ENCODE peak calls at places on chromosomes 1 and 21, in eight cellular contexts. O, M, K, E, L, X, N and J are unnamed samples.

GRCh38 chr1:185759061-185759460 is 24.9 kb downstream of the HMCN1 start:
- DNase-seq in O (no peak), M (no peak), K (no peak), E (no peak), L (no peak), X (no peak), N (no peak), J (no peak)

GRCh38 chr1:12539705-12540579 is 78.1 kb downstream of the DHRS3 start:
- DNase-seq in O (no peak), M (peak; percentile 61), K (no peak), E (no peak), L (peak; percentile 62), X (peak; percentile 96), N (peak; percentile 80), J (no peak)

GRCh38 chr1:92902406-92902744 is 58.9 kb downstream of the DIPK1A start:
- DNase-seq in O (no peak), M (no peak), K (no peak), E (no peak), L (no peak), X (no peak), N (no peak), J (no peak)

GRCh38 chr1:39385067-39385988 is 106.1 kb upstream of the BMP8A start:
- DNase-seq in O (no peak), M (no peak), K (no peak), E (no peak), L (no peak), X (no peak), N (no peak), J (no peak)

GRCh38 chr1:112614460-112615065 is 4.4 kb downstream of the ST7L start:
- DNase-seq in O (no peak), M (no peak), K (peak; percentile 54), E (peak; percentile 20), L (peak; percentile 21), X (no peak), N (no peak), J (no peak)

GRCh38 chr1:18110968-18111367 is 3.4 kb downstream of the IGSF21 start:
- DNase-seq in O (peak; percentile 24), M (no peak), K (no peak), E (no peak), L (no peak), X (no peak), N (peak; percentile 56), J (no peak)

GRCh38 chr1:50697440-50698421 is 262.3 kb downstream of the FAF1 start:
- DNase-seq in O (no peak), M (no peak), K (no peak), E (no peak), L (no peak), X (no peak), N (no peak), J (no peak)

GRCh38 chr1:10074059-10074854 is 41.5 kb downstream of the UBE4B start:
- DNase-seq in O (peak; percentile 65), M (peak; percentile 42), K (no peak), E (peak; percentile 23), L (peak; percentile 95), X (peak; percentile 86), N (no peak), J (peak; percentile 76)

GRCh38 chr1:77643456-77643855 is 39.0 kb downstream of the ZZZ3 start:
- DNase-seq in O (no peak), M (no peak), K (no peak), E (no peak), L (no peak), X (no peak), N (no peak), J (no peak)

GRCh38 chr1:201299968-201300367 is 16.7 kb downstream of the PKP1 start:
- DNase-seq in O (no peak), M (peak; percentile 73), K (no peak), E (no peak), L (no peak), X (no peak), N (no peak), J (no peak)

GRCh38 chr1:6348511-6349191 is 44.9 kb downstream of the ACOT7 start:
- DNase-seq in O (no peak), M (no peak), K (no peak), E (peak; percentile 44), L (no peak), X (no peak), N (peak; percentile 78), J (no peak)

GRCh38 chr1:155135416-155136197 is at the start of gene SLC50A1:
- DNase-seq in O (peak; percentile 96), M (peak; percentile 93), K (peak; percentile 92), E (peak; percentile 93), L (peak; percentile 91), X (peak; percentile 67), N (peak; percentile 97), J (peak; percentile 96)
- TF ChIP-seq CTCF in O (peak; percentile 8), M (no peak), K (peak; percentile 16), E (peak; percentile 8), L (no peak), X (no peak), N (peak; percentile 8), J (no peak)

GRCh38 chr1:229895605-229896004 is 171.4 kb upstream of the GALNT2 start:
- DNase-seq in O (no peak), M (no peak), K (no peak), E (no peak), L (no peak), X (no peak), N (no peak), J (no peak)
- TF ChIP-seq CTCF in O (no peak), M (no peak), K (no peak), E (no peak), L (no peak), X (no peak), N (no peak), J (no peak)

GRCh38 chr1:25217598-25218232 is 14.6 kb downstream of the SYF2 start:
- DNase-seq in O (no peak), M (no peak), K (no peak), E (no peak), L (no peak), X (no peak), N (no peak), J (no peak)
- TF ChIP-seq CTCF in O (no peak), M (no peak), K (peak; percentile 29), E (no peak), L (no peak), X (no peak), N (no peak), J (no peak)

DNA sequence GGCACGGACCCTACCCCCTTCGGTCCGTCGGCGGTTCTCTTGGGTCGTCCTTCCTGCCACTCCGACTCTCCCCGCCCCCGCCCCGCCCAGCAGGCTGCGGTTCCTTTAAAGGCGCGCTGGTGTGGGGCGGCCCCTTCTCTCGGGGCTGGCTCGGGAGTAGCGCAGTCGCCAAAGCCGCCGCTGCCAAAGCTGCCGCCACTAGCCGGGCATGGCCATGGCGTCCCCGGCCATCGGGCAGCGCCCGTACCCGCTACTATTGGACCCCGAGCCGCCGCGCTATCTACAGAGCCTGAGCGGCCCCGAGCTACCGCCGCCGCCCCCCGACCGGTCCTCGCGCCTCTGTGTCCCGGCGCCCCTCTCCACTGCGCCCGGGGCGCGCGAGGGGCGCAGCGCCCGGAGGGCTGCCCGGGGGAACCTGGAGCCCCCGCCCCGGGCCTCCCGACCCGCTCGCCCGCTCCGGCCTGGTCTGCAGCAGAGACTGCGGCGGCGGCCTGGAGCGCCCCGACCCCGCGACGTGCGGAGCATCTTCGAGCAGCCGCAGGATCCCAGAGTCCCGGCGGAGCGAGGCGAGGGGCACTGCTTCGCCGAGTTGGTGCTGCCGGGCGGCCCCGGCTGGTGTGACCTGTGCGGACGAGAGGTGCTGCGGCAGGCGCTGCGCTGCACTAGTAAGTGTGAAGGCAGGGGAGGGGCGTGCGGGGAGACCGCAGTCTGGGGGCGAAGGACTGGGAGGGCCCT is at the start of gene RASSF5:
- DNase-seq in O (peak; percentile 84), M (peak; percentile 89), K (no peak), E (peak; percentile 53), L (peak; percentile 55), X (no peak), N (peak; percentile 89), J (peak; percentile 94)
- TF ChIP-seq CTCF in O (no peak), M (no peak), K (no peak), E (no peak), L (no peak), X (no peak), N (no peak), J (no peak)

GRCh38 chr1:165152727-165153126 is 203.8 kb downstream of the LMX1A start:
- DNase-seq in O (no peak), M (no peak), K (no peak), E (no peak), L (no peak), X (no peak), N (no peak), J (no peak)
- TF ChIP-seq CTCF in O (no peak), M (no peak), K (no peak), E (no peak), L (no peak), X (no peak), N (no peak), J (no peak)

GRCh38 chr1:205505076-205505729 is 734 bp downstream of the CDK18 start:
- DNase-seq in O (no peak), M (no peak), K (peak; percentile 32), E (peak; percentile 25), L (no peak), X (no peak), N (no peak), J (no peak)
- TF ChIP-seq CTCF in O (no peak), M (no peak), K (no peak), E (no peak), L (no peak), X (peak; percentile 1), N (no peak), J (no peak)

GRCh38 chr1:22773981-22774471 is 63.4 kb downstream of the EPHB2 start:
- DNase-seq in O (peak; percentile 89), M (peak; percentile 51), K (no peak), E (no peak), L (peak; percentile 50), X (peak; percentile 32), N (peak; percentile 69), J (no peak)

GRCh38 chr1:22778408-22778807 is 67.8 kb downstream of the EPHB2 start:
- DNase-seq in O (no peak), M (no peak), K (no peak), E (no peak), L (no peak), X (no peak), N (no peak), J (no peak)

GRCh38 chr1:22777658-22778057 is 67.0 kb downstream of the EPHB2 start:
- DNase-seq in O (no peak), M (no peak), K (no peak), E (no peak), L (no peak), X (no peak), N (no peak), J (no peak)

GRCh38 chr1:22774483-22775182 is 64.0 kb downstream of the EPHB2 start:
- DNase-seq in O (no peak), M (no peak), K (no peak), E (no peak), L (no peak), X (no peak), N (no peak), J (no peak)

GRCh38 chr1:22776051-22776611 is 65.5 kb downstream of the EPHB2 start:
- DNase-seq in O (no peak), M (no peak), K (no peak), E (no peak), L (no peak), X (no peak), N (no peak), J (no peak)
- TF ChIP-seq CTCF in O (no peak), M (no peak), K (no peak), E (no peak), L (no peak), X (no peak), N (no peak), J (no peak)

GRCh38 chr21:45388011-45388521 is 16.9 kb upstream of the COL18A1 start:
- DNase-seq in O (no peak), M (no peak), K (no peak), E (no peak), L (no peak), X (no peak), N (peak; percentile 24), J (no peak)
- TF ChIP-seq CTCF in O (no peak), M (no peak), K (no peak), E (no peak), L (no peak), X (no peak), N (no peak), J (no peak)